ENCODE peak calls at places on chromosome 10, in ten cellular contexts. I is hepatocyte, K is aorta, O is spleen, C is ascending aorta, X is right cardiac atrium, L is upper lobe of right lung, G is substantia nigra, S is IMR-90, D is right lobe of liver. W is an unnamed sample.

GRCh38 chr10:815338-816104 is 116.0 kb downstream of the LARP4B start:
- DNase-seq in I (no peak), K (no peak), O (no peak), C (no peak), X (no peak), L (no peak), G (no peak), S (no peak), D (no peak), W (no peak)

GRCh38 chr10:99785646-99786045 is 3.2 kb downstream of the ABCC2 start:
- DNase-seq in I (no peak), K (no peak), O (no peak), C (no peak), X (no peak), L (no peak), G (no peak), S (no peak), D (no peak), W (no peak)

GRCh38 chr10:12726971-12727831 is 274.3 kb downstream of the CCDC3 start:
- DNase-seq in I (no peak), K (no peak), O (no peak), C (no peak), X (no peak), L (no peak), G (no peak), S (no peak), D (no peak), W (no peak)

GRCh38 chr10:96502561-96503267 is 11.0 kb downstream of the TLL2 start:
- DNase-seq in I (no peak), K (no peak), O (no peak), C (no peak), X (no peak), L (no peak), G (no peak), S (no peak), D (no peak), W (no peak)

GRCh38 chr10:119522747-119523426 is 19.6 kb downstream of the RGS10 start:
- DNase-seq in I (no peak), K (no peak), O (peak; percentile 35), C (no peak), X (no peak), L (no peak), G (no peak), S (no peak), D (no peak), W (no peak)

GRCh38 chr10:76311752-76312699 is 880.6 kb downstream of the LRMDA start:
- DNase-seq in I (peak; percentile 56), K (no peak), O (no peak), C (no peak), X (no peak), L (peak; percentile 67), G (no peak), S (no peak), D (peak; percentile 35), W (no peak)

GRCh38 chr10:47013469-47014169 is 102.4 kb downstream of the PTPN20 start:
- DNase-seq in I (no peak), K (peak; percentile 66), O (no peak), C (no peak), X (peak; percentile 54), L (peak; percentile 50), G (no peak), S (no peak), D (peak; percentile 7), W (no peak)

GRCh38 chr10:48814933-48815332 is 124.7 kb downstream of the LRRC18 start:
- DNase-seq in I (no peak), K (no peak), O (no peak), C (no peak), X (no peak), L (no peak), G (no peak), S (no peak), D (no peak), W (no peak)

GRCh38 chr10:49602380-49603023 is 7.6 kb upstream of the SLC18A3 start:
- DNase-seq in I (no peak), K (no peak), O (no peak), C (no peak), X (no peak), L (peak; percentile 16), G (no peak), S (no peak), D (no peak), W (no peak)

GRCh38 chr10:121936295-121936694 is 8.5 kb upstream of the ATE1 start:
- DNase-seq in I (no peak), K (no peak), O (no peak), C (no peak), X (no peak), L (no peak), G (no peak), S (no peak), D (no peak), W (no peak)

GRCh38 chr10:109982123-109982522 is 25.7 kb upstream of the ADD3 start:
- DNase-seq in I (no peak), K (no peak), O (no peak), C (no peak), X (no peak), L (no peak), G (no peak), S (no peak), D (no peak), W (no peak)

GRCh38 chr10:35889226-35889625 is 247.1 kb upstream of the FZD8 start:
- DNase-seq in I (no peak), K (no peak), O (no peak), C (no peak), X (no peak), L (no peak), G (no peak), S (no peak), D (no peak), W (no peak)

GRCh38 chr10:35888400-35888799 is 246.3 kb upstream of the FZD8 start:
- DNase-seq in I (no peak), K (no peak), O (no peak), C (no peak), X (no peak), L (no peak), G (no peak), S (no peak), D (no peak), W (no peak)

GRCh38 chr10:35887686-35888085 is 245.6 kb upstream of the FZD8 start:
- DNase-seq in I (no peak), K (no peak), O (no peak), C (no peak), X (no peak), L (no peak), G (no peak), S (no peak), D (no peak), W (no peak)

GRCh38 chr10:35890970-35891330 is 248.9 kb upstream of the FZD8 start:
- DNase-seq in I (no peak), K (no peak), O (no peak), C (no peak), X (no peak), L (no peak), G (no peak), S (no peak), D (no peak), W (no peak)

GRCh38 chr10:35890061-35890969 is 248.2 kb upstream of the FZD8 start:
- DNase-seq in I (peak; percentile 28), K (no peak), O (no peak), C (no peak), X (no peak), L (no peak), G (no peak), S (peak; percentile 52), D (no peak), W (no peak)
- H3K27ac ChIP-seq in I (peak overlapping the region; percentile 71), K (no peak overlapping the region), O (no peak overlapping the region), C (no peak overlapping the region), X (no peak overlapping the region), L (no peak overlapping the region), G (no peak overlapping the region), S (no peak overlapping the region), D (no peak overlapping the region), W (no peak overlapping the region)

GRCh38 chr10:94533027-94533426 is 12.6 kb upstream of the HELLS start:
- DNase-seq in I (no peak), K (no peak), O (no peak), C (no peak), X (no peak), L (no peak), G (no peak), S (no peak), D (no peak), W (no peak)
- H3K27ac ChIP-seq in I (no peak overlapping the region), K (no peak overlapping the region), O (no peak overlapping the region), C (no peak overlapping the region), X (no peak overlapping the region), L (no peak overlapping the region), G (no peak overlapping the region), S (no peak overlapping the region), D (no peak overlapping the region), W (no peak overlapping the region)

DNA sequence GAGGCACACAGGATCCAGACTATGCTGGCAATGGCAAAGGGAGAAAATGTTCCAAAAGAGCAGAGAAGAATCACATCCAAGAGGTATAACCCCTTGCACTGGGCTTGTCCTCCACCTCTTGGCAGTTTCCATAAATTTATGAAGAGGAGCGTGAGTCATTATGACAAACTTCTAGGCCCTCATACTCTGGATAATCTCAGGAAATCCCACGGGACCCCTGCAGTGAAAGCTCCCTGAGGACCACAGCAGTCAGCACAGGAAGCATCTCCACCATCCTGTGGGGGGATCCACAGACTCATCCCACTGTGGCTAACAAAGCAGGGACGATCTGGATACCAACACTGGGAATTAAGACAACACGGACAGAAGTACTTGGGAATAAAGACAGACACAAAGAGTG is 30.3 kb upstream of the GPAM start:
- DNase-seq in I (no peak), K (no peak), O (no peak), C (no peak), X (no peak), L (no peak), G (no peak), S (no peak), D (no peak), W (no peak)
- H3K27ac ChIP-seq in I (peak overlapping the region; percentile 23), K (no peak overlapping the region), O (no peak overlapping the region), C (no peak overlapping the region), X (no peak overlapping the region), L (no peak overlapping the region), G (no peak overlapping the region), S (no peak overlapping the region), D (peak overlapping the region; percentile 69), W (no peak overlapping the region)

GRCh38 chr10:31820096-31820495 is 108.5 kb downstream of the ARHGAP12 start:
- DNase-seq in I (no peak), K (no peak), O (no peak), C (no peak), X (no peak), L (no peak), G (no peak), S (no peak), D (no peak), W (no peak)

GRCh38 chr10:31819393-31819820 is 109.2 kb downstream of the ARHGAP12 start:
- DNase-seq in I (no peak), K (peak; percentile 79), O (no peak), C (no peak), X (peak; percentile 50), L (no peak), G (no peak), S (no peak), D (no peak), W (peak; percentile 5)

GRCh38 chr10:31820794-31821369 is 107.7 kb downstream of the ARHGAP12 start:
- DNase-seq in I (no peak), K (no peak), O (no peak), C (no peak), X (no peak), L (no peak), G (no peak), S (peak; percentile 31), D (no peak), W (no peak)

GRCh38 chr10:31822150-31822549 is 106.5 kb downstream of the ARHGAP12 start:
- DNase-seq in I (no peak), K (no peak), O (no peak), C (no peak), X (no peak), L (no peak), G (no peak), S (peak; percentile 2), D (no peak), W (no peak)

GRCh38 chr10:31816318-31816717 is 112.3 kb downstream of the ARHGAP12 start:
- DNase-seq in I (no peak), K (no peak), O (no peak), C (no peak), X (no peak), L (no peak), G (no peak), S (peak; percentile 72), D (no peak), W (no peak)
- H3K27ac ChIP-seq in I (peak overlapping the region; percentile 12), K (no peak overlapping the region), O (no peak overlapping the region), C (peak overlapping the region; percentile 33), X (no peak overlapping the region), L (no peak overlapping the region), G (no peak overlapping the region), S (no peak overlapping the region), D (no peak overlapping the region), W (no peak overlapping the region)

W was measured in thyroid gland.